ENCODE peak calls at places on chromosomes 16 and 17, in six cellular contexts. One of them, this sample, is unnamed.

GRCh38 chr17:80938556-80938955 is 53.1 kb upstream of the CHMP6 start:
- DNase-seq in GM13976: no peak
- DNase-seq in progenitor cell of endocrine pancreas: no peak
- DNase-seq in glutamatergic neuron: no peak
- DNase-seq in mucosa of descending colon: peak; percentile 24
- DNase-seq in fibroblast of mammary gland: no peak
- DNase-seq in this sample: no peak

GRCh38 chr16:8866118-8866883 is 2.5 kb downstream of the CARHSP1 start:
- DNase-seq in GM13976: no peak
- DNase-seq in progenitor cell of endocrine pancreas: peak; percentile 58
- DNase-seq in glutamatergic neuron: peak; percentile 80
- DNase-seq in mucosa of descending colon: peak; percentile 53
- DNase-seq in fibroblast of mammary gland: peak; percentile 34
- DNase-seq in this sample: no peak

GRCh38 chr17:64920419-64921172 is 1.3 kb upstream of the LRRC37A3 start:
- DNase-seq in GM13976: no peak
- DNase-seq in progenitor cell of endocrine pancreas: no peak
- DNase-seq in glutamatergic neuron: no peak
- DNase-seq in mucosa of descending colon: peak; percentile 22
- DNase-seq in fibroblast of mammary gland: peak; percentile 8
- DNase-seq in this sample: no peak

GRCh38 chr16:4373909-4374742 is 2.5 kb downstream of the VASN start:
- DNase-seq in GM13976: no peak
- DNase-seq in progenitor cell of endocrine pancreas: no peak
- DNase-seq in glutamatergic neuron: no peak
- DNase-seq in mucosa of descending colon: peak; percentile 59
- DNase-seq in fibroblast of mammary gland: peak; percentile 95
- DNase-seq in this sample: no peak

GRCh38 chr16:72530434-72530833 is 358.5 kb upstream of the PMFBP1 start:
- DNase-seq in GM13976: no peak
- DNase-seq in progenitor cell of endocrine pancreas: no peak
- DNase-seq in glutamatergic neuron: no peak
- DNase-seq in mucosa of descending colon: no peak
- DNase-seq in fibroblast of mammary gland: peak; percentile 85
- DNase-seq in this sample: no peak

GRCh38 chr16:1432388-1433262 is 1.7 kb downstream of the PERCC1 start:
- DNase-seq in GM13976: no peak
- DNase-seq in progenitor cell of endocrine pancreas: no peak
- DNase-seq in glutamatergic neuron: peak; percentile 20
- DNase-seq in mucosa of descending colon: no peak
- DNase-seq in fibroblast of mammary gland: no peak
- DNase-seq in this sample: no peak

GRCh38 chr16:24553983-24554382 is 14.6 kb downstream of the RBBP6 start:
- DNase-seq in GM13976: no peak
- DNase-seq in progenitor cell of endocrine pancreas: no peak
- DNase-seq in glutamatergic neuron: no peak
- DNase-seq in mucosa of descending colon: no peak
- DNase-seq in fibroblast of mammary gland: no peak
- DNase-seq in this sample: no peak

GRCh38 chr16:87499189-87499486 is 6.3 kb upstream of the ZCCHC14 start:
- DNase-seq in GM13976: no peak
- DNase-seq in progenitor cell of endocrine pancreas: no peak
- DNase-seq in glutamatergic neuron: no peak
- DNase-seq in mucosa of descending colon: no peak
- DNase-seq in fibroblast of mammary gland: peak; percentile 93
- DNase-seq in this sample: no peak

GRCh38 chr17:28372203-28372944 is 880 bp downstream of the SARM1 start:
- DNase-seq in GM13976: peak; percentile 63
- DNase-seq in progenitor cell of endocrine pancreas: no peak
- DNase-seq in glutamatergic neuron: peak; percentile 54
- DNase-seq in mucosa of descending colon: no peak
- DNase-seq in fibroblast of mammary gland: peak; percentile 21
- DNase-seq in this sample: peak; percentile 45

GRCh38 chr17:29138184-29138955 is 41.8 kb downstream of the MYO18A start:
- DNase-seq in GM13976: peak; percentile 59
- DNase-seq in progenitor cell of endocrine pancreas: no peak
- DNase-seq in glutamatergic neuron: peak; percentile 42
- DNase-seq in mucosa of descending colon: no peak
- DNase-seq in fibroblast of mammary gland: peak; percentile 57
- DNase-seq in this sample: peak; percentile 57

GRCh38 chr16:64398795-64399194 is 723.1 kb downstream of the CDH11 start:
- DNase-seq in GM13976: no peak
- DNase-seq in progenitor cell of endocrine pancreas: no peak
- DNase-seq in glutamatergic neuron: no peak
- DNase-seq in mucosa of descending colon: no peak
- DNase-seq in fibroblast of mammary gland: no peak
- DNase-seq in this sample: no peak

GRCh38 chr17:58968662-58969061 is 138.0 kb downstream of the TRIM37 start:
- DNase-seq in GM13976: no peak
- DNase-seq in progenitor cell of endocrine pancreas: no peak
- DNase-seq in glutamatergic neuron: no peak
- DNase-seq in mucosa of descending colon: no peak
- DNase-seq in fibroblast of mammary gland: no peak
- DNase-seq in this sample: no peak

GRCh38 chr16:4682616-4683254 is 10.6 kb upstream of the NUDT16L1 start:
- DNase-seq in GM13976: no peak
- DNase-seq in progenitor cell of endocrine pancreas: peak; percentile 30
- DNase-seq in glutamatergic neuron: peak; percentile 80
- DNase-seq in mucosa of descending colon: no peak
- DNase-seq in fibroblast of mammary gland: peak; percentile 34
- DNase-seq in this sample: no peak

GRCh38 chr16:54897930-54898329 is 32.7 kb upstream of the IRX5 start:
- DNase-seq in GM13976: no peak
- DNase-seq in progenitor cell of endocrine pancreas: no peak
- DNase-seq in glutamatergic neuron: no peak
- DNase-seq in mucosa of descending colon: no peak
- DNase-seq in fibroblast of mammary gland: no peak
- DNase-seq in this sample: no peak

GRCh38 chr16:56848056-56848936 is 16.7 kb upstream of the SLC12A3 start:
- DNase-seq in GM13976: no peak
- DNase-seq in progenitor cell of endocrine pancreas: no peak
- DNase-seq in glutamatergic neuron: no peak
- DNase-seq in mucosa of descending colon: no peak
- DNase-seq in fibroblast of mammary gland: peak; percentile 84
- DNase-seq in this sample: no peak

GRCh38 chr17:15284537-15284936 is 19.4 kb upstream of the PMP22 start:
- DNase-seq in GM13976: no peak
- DNase-seq in progenitor cell of endocrine pancreas: no peak
- DNase-seq in glutamatergic neuron: no peak
- DNase-seq in mucosa of descending colon: no peak
- DNase-seq in fibroblast of mammary gland: no peak
- DNase-seq in this sample: no peak

GRCh38 chr16:2771496-2772402 is 5.3 kb downstream of the ELOB start:
- DNase-seq in GM13976: no peak
- DNase-seq in progenitor cell of endocrine pancreas: no peak
- DNase-seq in glutamatergic neuron: no peak
- DNase-seq in mucosa of descending colon: no peak
- DNase-seq in fibroblast of mammary gland: no peak
- DNase-seq in this sample: no peak

GRCh38 chr17:77375108-77375507 is 234.3 kb downstream of the SEC14L1 start:
- DNase-seq in GM13976: no peak
- DNase-seq in progenitor cell of endocrine pancreas: no peak
- DNase-seq in glutamatergic neuron: peak; percentile 54
- DNase-seq in mucosa of descending colon: no peak
- DNase-seq in fibroblast of mammary gland: no peak
- DNase-seq in this sample: no peak

GRCh38 chr17:46917516-46917915 is 5.4 kb upstream of the GOSR2 start:
- DNase-seq in GM13976: no peak
- DNase-seq in progenitor cell of endocrine pancreas: no peak
- DNase-seq in glutamatergic neuron: no peak
- DNase-seq in mucosa of descending colon: no peak
- DNase-seq in fibroblast of mammary gland: no peak
- DNase-seq in this sample: no peak

GRCh38 chr17:65495255-65496060 is 66.0 kb downstream of the AXIN2 start:
- DNase-seq in GM13976: no peak
- DNase-seq in progenitor cell of endocrine pancreas: peak; percentile 21
- DNase-seq in glutamatergic neuron: peak; percentile 36
- DNase-seq in mucosa of descending colon: peak; percentile 39
- DNase-seq in fibroblast of mammary gland: no peak
- DNase-seq in this sample: no peak

GRCh38 chr16:10172848-10173655 is 9.2 kb downstream of the GRIN2A start:
- DNase-seq in GM13976: no peak
- DNase-seq in progenitor cell of endocrine pancreas: no peak
- DNase-seq in glutamatergic neuron: no peak
- DNase-seq in mucosa of descending colon: no peak
- DNase-seq in fibroblast of mammary gland: peak; percentile 83
- DNase-seq in this sample: peak; percentile 11

GRCh38 chr16:64627781-64628180 is 494.1 kb downstream of the CDH11 start:
- DNase-seq in GM13976: no peak
- DNase-seq in progenitor cell of endocrine pancreas: no peak
- DNase-seq in glutamatergic neuron: no peak
- DNase-seq in mucosa of descending colon: no peak
- DNase-seq in fibroblast of mammary gland: no peak
- DNase-seq in this sample: no peak

GRCh38 chr16:21590287-21590686 is 9.1 kb upstream of the METTL9 start:
- DNase-seq in GM13976: no peak
- DNase-seq in progenitor cell of endocrine pancreas: no peak
- DNase-seq in glutamatergic neuron: no peak
- DNase-seq in mucosa of descending colon: no peak
- DNase-seq in fibroblast of mammary gland: no peak
- DNase-seq in this sample: no peak

GRCh38 chr16:84334058-84334457 is 34.3 kb upstream of the ATP2C2 start:
- DNase-seq in GM13976: no peak
- DNase-seq in progenitor cell of endocrine pancreas: no peak
- DNase-seq in glutamatergic neuron: no peak
- DNase-seq in mucosa of descending colon: peak; percentile 66
- DNase-seq in fibroblast of mammary gland: no peak
- DNase-seq in this sample: no peak

GRCh38 chr17:7548585-7549400 is at the start of gene TNFSF12:
- DNase-seq in GM13976: peak; percentile 84
- DNase-seq in progenitor cell of endocrine pancreas: no peak
- DNase-seq in glutamatergic neuron: peak; percentile 52
- DNase-seq in mucosa of descending colon: peak; percentile 75
- DNase-seq in fibroblast of mammary gland: no peak
- DNase-seq in this sample: peak; percentile 76
- TF ChIP-seq CTCF in GM13976: no peak
- TF ChIP-seq CTCF in progenitor cell of endocrine pancreas: peak; percentile 31
- TF ChIP-seq CTCF in glutamatergic neuron: peak; percentile 19
- TF ChIP-seq CTCF in mucosa of descending colon: no peak
- TF ChIP-seq CTCF in fibroblast of mammary gland: no peak
- TF ChIP-seq CTCF in this sample: no peak

GRCh38 chr17:75182569-75183436 is at the start of gene SUMO2:
- DNase-seq in GM13976: peak; percentile 99
- DNase-seq in progenitor cell of endocrine pancreas: peak; percentile 91
- DNase-seq in glutamatergic neuron: peak; percentile 95
- DNase-seq in mucosa of descending colon: peak; percentile 98
- DNase-seq in fibroblast of mammary gland: peak; percentile 93
- DNase-seq in this sample: peak; percentile 99
- TF ChIP-seq CTCF in GM13976: no peak
- TF ChIP-seq CTCF in progenitor cell of endocrine pancreas: no peak
- TF ChIP-seq CTCF in glutamatergic neuron: peak; percentile 26
- TF ChIP-seq CTCF in mucosa of descending colon: peak; percentile 46
- TF ChIP-seq CTCF in fibroblast of mammary gland: no peak
- TF ChIP-seq CTCF in this sample: no peak

GRCh38 chr17:5281814-5282638 is at the start of gene RABEP1:
- DNase-seq in GM13976: peak; percentile 97
- DNase-seq in progenitor cell of endocrine pancreas: peak; percentile 88
- DNase-seq in glutamatergic neuron: peak; percentile 97
- DNase-seq in mucosa of descending colon: peak; percentile 89
- DNase-seq in fibroblast of mammary gland: peak; percentile 82
- DNase-seq in this sample: peak; percentile 96
- TF ChIP-seq CTCF in GM13976: no peak
- TF ChIP-seq CTCF in progenitor cell of endocrine pancreas: peak; percentile 32
- TF ChIP-seq CTCF in glutamatergic neuron: peak; percentile 31
- TF ChIP-seq CTCF in mucosa of descending colon: no peak
- TF ChIP-seq CTCF in fibroblast of mammary gland: no peak
- TF ChIP-seq CTCF in this sample: no peak

GRCh38 chr17:50380369-50381259 is 7.6 kb downstream of the EME1 start:
- DNase-seq in GM13976: no peak
- DNase-seq in progenitor cell of endocrine pancreas: no peak
- DNase-seq in glutamatergic neuron: no peak
- DNase-seq in mucosa of descending colon: no peak
- DNase-seq in fibroblast of mammary gland: no peak
- DNase-seq in this sample: no peak
- TF ChIP-seq CTCF in GM13976: no peak
- TF ChIP-seq CTCF in progenitor cell of endocrine pancreas: no peak
- TF ChIP-seq CTCF in glutamatergic neuron: no peak
- TF ChIP-seq CTCF in mucosa of descending colon: no peak
- TF ChIP-seq CTCF in fibroblast of mammary gland: peak; percentile 23
- TF ChIP-seq CTCF in this sample: peak; percentile 18

DNA sequence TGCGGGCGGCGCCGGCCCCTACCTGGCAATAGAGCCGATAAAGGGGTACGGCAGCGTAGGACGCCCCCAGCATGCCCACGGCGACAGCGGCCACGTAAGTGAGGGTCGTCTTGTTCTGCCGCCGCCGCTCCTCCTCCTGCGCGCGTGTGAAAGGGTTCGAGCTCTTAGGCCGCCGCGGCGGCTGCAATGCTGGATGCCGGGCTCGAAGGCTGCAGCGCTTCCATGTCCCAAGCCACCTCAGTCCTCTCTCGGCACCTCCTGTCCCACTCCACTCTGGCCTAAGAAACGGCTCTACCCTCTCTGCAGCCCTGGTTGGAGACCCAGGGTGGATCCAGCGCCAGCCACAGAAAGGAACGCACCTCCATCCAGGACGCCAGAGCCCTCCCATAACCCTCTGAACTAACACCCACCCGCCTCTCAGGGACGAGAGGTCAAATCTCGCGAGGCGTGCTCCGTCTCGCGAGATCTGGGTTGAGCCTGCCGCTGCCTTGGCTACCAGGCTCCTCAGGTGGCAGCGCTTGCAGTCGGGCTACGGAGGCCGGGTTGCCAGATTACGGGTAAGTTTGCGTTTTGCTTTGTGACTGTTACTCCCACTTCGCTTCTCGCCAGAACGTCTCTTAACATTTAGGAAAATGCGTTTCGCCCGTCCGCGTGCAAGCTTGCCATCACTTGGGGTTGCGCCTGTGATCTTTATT is at the start of the genes COX11 and STXBP4:
- DNase-seq in GM13976: peak; percentile 94
- DNase-seq in progenitor cell of endocrine pancreas: peak; percentile 89
- DNase-seq in glutamatergic neuron: peak; percentile 96
- DNase-seq in mucosa of descending colon: peak; percentile 98
- DNase-seq in fibroblast of mammary gland: peak; percentile 97
- DNase-seq in this sample: peak; percentile 95
- TF ChIP-seq CTCF in GM13976: peak; percentile 49
- TF ChIP-seq CTCF in progenitor cell of endocrine pancreas: peak; percentile 50
- TF ChIP-seq CTCF in glutamatergic neuron: no peak
- TF ChIP-seq CTCF in mucosa of descending colon: no peak
- TF ChIP-seq CTCF in fibroblast of mammary gland: no peak
- TF ChIP-seq CTCF in this sample: peak; percentile 50

DNA sequence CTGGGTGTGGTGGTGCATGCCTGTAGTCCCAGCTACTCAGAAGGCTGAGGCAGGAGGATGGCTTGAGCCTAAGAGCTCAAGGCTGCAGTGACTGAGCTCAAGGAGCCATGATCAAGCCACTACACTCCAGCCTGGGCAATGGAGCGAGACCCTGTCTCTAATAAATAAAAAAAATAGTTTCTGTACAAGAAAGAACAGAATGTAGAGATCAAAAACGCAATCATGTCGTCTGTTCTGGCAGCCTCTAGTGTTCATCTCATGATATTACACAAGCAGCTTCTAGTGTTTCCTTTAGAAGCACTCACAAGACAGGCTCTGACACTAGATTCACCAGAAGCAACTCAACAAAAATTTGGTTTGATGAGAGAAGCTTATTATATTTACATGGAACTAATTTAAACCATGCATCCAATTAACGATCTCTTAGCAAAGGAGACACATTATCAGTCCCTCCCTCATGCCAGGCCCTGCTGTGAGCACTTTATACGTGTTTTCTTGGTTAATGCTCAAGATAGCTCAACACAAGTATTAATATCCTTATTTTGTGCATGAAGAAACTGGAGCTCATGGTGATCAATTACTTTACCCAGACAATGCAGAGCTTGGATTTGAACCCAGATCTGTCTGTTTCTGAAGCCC is 6.9 kb upstream of the KRTAP17-1 start:
- DNase-seq in GM13976: peak; percentile 49
- DNase-seq in progenitor cell of endocrine pancreas: no peak
- DNase-seq in glutamatergic neuron: no peak
- DNase-seq in mucosa of descending colon: peak; percentile 18
- DNase-seq in fibroblast of mammary gland: peak; percentile 79
- DNase-seq in this sample: peak; percentile 43
- TF ChIP-seq CTCF in GM13976: peak; percentile 63
- TF ChIP-seq CTCF in progenitor cell of endocrine pancreas: peak; percentile 78
- TF ChIP-seq CTCF in glutamatergic neuron: peak; percentile 91
- TF ChIP-seq CTCF in mucosa of descending colon: peak; percentile 63
- TF ChIP-seq CTCF in fibroblast of mammary gland: peak; percentile 98
- TF ChIP-seq CTCF in this sample: peak; percentile 74

This sample was measured in GM10248.